ENCODE peak calls at places on chromosomes 4 and X, in seven cellular contexts. One of them, this sample, is unnamed.

GRCh38 chr4:42404001-42404400 is 6.7 kb downstream of the SHISA3 start:
- DNase-seq in NCI-H460: no peak
- DNase-seq in A549: no peak
- DNase-seq in GM10248: no peak
- DNase-seq in HTR-8/SVneo: no peak
- DNase-seq in AG08395: no peak
- DNase-seq in psoas muscle: no peak
- DNase-seq in this sample: no peak

GRCh38 chr4:93996895-93997294 is 168.3 kb downstream of the ATOH1 start:
- DNase-seq in NCI-H460: no peak
- DNase-seq in A549: no peak
- DNase-seq in GM10248: no peak
- DNase-seq in HTR-8/SVneo: no peak
- DNase-seq in AG08395: no peak
- DNase-seq in psoas muscle: no peak
- DNase-seq in this sample: no peak

GRCh38 chrX:12011075-12011474 is 127.2 kb upstream of the FRMPD4 start:
- DNase-seq in NCI-H460: no peak
- DNase-seq in A549: peak; percentile 36
- DNase-seq in GM10248: no peak
- DNase-seq in HTR-8/SVneo: no peak
- DNase-seq in AG08395: no peak
- DNase-seq in psoas muscle: no peak
- DNase-seq in this sample: no peak

GRCh38 chr4:76148142-76148849 is at the start of gene NUP54:
- DNase-seq in NCI-H460: peak; percentile 84
- DNase-seq in A549: peak; percentile 94
- DNase-seq in GM10248: peak; percentile 96
- DNase-seq in HTR-8/SVneo: peak; percentile 75
- DNase-seq in AG08395: peak; percentile 96
- DNase-seq in psoas muscle: peak; percentile 97
- DNase-seq in this sample: peak; percentile 93

GRCh38 chrX:69365349-69365748 is 138.8 kb upstream of the NALF2 start:
- DNase-seq in NCI-H460: no peak
- DNase-seq in A549: no peak
- DNase-seq in GM10248: no peak
- DNase-seq in HTR-8/SVneo: no peak
- DNase-seq in AG08395: no peak
- DNase-seq in psoas muscle: no peak
- DNase-seq in this sample: no peak

GRCh38 chr4:99117876-99118693 is 26.0 kb downstream of the ADH4 start:
- DNase-seq in NCI-H460: no peak
- DNase-seq in A549: peak; percentile 3
- DNase-seq in GM10248: peak; percentile 36
- DNase-seq in HTR-8/SVneo: no peak
- DNase-seq in AG08395: no peak
- DNase-seq in psoas muscle: no peak
- DNase-seq in this sample: no peak

GRCh38 chrX:119826399-119826959 is 26.3 kb downstream of the UPF3B start:
- DNase-seq in NCI-H460: no peak
- DNase-seq in A549: no peak
- DNase-seq in GM10248: peak; percentile 12
- DNase-seq in HTR-8/SVneo: no peak
- DNase-seq in AG08395: no peak
- DNase-seq in psoas muscle: no peak
- DNase-seq in this sample: no peak

GRCh38 chrX:103442536-103442901 is 66.2 kb downstream of the BEX3 start:
- DNase-seq in NCI-H460: no peak
- DNase-seq in A549: no peak
- DNase-seq in GM10248: no peak
- DNase-seq in HTR-8/SVneo: no peak
- DNase-seq in AG08395: no peak
- DNase-seq in psoas muscle: no peak
- DNase-seq in this sample: no peak

GRCh38 chr4:184624972-184625554 is 24.2 kb downstream of the CASP3 start:
- DNase-seq in NCI-H460: no peak
- DNase-seq in A549: no peak
- DNase-seq in GM10248: no peak
- DNase-seq in HTR-8/SVneo: no peak
- DNase-seq in AG08395: no peak
- DNase-seq in psoas muscle: no peak
- DNase-seq in this sample: no peak

GRCh38 chr4:156778606-156779005 is 193.0 kb downstream of the PDGFC start:
- DNase-seq in NCI-H460: no peak
- DNase-seq in A549: peak; percentile 32
- DNase-seq in GM10248: no peak
- DNase-seq in HTR-8/SVneo: no peak
- DNase-seq in AG08395: no peak
- DNase-seq in psoas muscle: no peak
- DNase-seq in this sample: no peak

GRCh38 chr4:26803462-26803861 is 57.2 kb upstream of the STIM2 start:
- DNase-seq in NCI-H460: no peak
- DNase-seq in A549: no peak
- DNase-seq in GM10248: no peak
- DNase-seq in HTR-8/SVneo: no peak
- DNase-seq in AG08395: peak; percentile 43
- DNase-seq in psoas muscle: no peak
- DNase-seq in this sample: no peak

GRCh38 chrX:97401154-97401553 is 517.4 kb downstream of the RPA4 start:
- DNase-seq in NCI-H460: no peak
- DNase-seq in A549: peak; percentile 50
- DNase-seq in GM10248: no peak
- DNase-seq in HTR-8/SVneo: no peak
- DNase-seq in AG08395: no peak
- DNase-seq in psoas muscle: no peak
- DNase-seq in this sample: no peak

GRCh38 chr4:153538408-153539057 is 72.4 kb downstream of the TMEM131L start:
- DNase-seq in NCI-H460: no peak
- DNase-seq in A549: no peak
- DNase-seq in GM10248: no peak
- DNase-seq in HTR-8/SVneo: no peak
- DNase-seq in AG08395: peak; percentile 59
- DNase-seq in psoas muscle: peak; percentile 69
- DNase-seq in this sample: no peak

GRCh38 chr4:1414831-1415680 is 8.8 kb upstream of the NKX1-1 start:
- DNase-seq in NCI-H460: no peak
- DNase-seq in A549: no peak
- DNase-seq in GM10248: no peak
- DNase-seq in HTR-8/SVneo: no peak
- DNase-seq in AG08395: no peak
- DNase-seq in psoas muscle: peak; percentile 42
- DNase-seq in this sample: no peak

GRCh38 chr4:1991596-1992434 is 17.0 kb downstream of the NELFA start:
- DNase-seq in NCI-H460: no peak
- DNase-seq in A549: no peak
- DNase-seq in GM10248: no peak
- DNase-seq in HTR-8/SVneo: no peak
- DNase-seq in AG08395: no peak
- DNase-seq in psoas muscle: peak; percentile 54
- DNase-seq in this sample: no peak

GRCh38 chr4:110417151-110417550 is 58.8 kb upstream of the ENPEP start:
- DNase-seq in NCI-H460: no peak
- DNase-seq in A549: no peak
- DNase-seq in GM10248: no peak
- DNase-seq in HTR-8/SVneo: no peak
- DNase-seq in AG08395: no peak
- DNase-seq in psoas muscle: no peak
- DNase-seq in this sample: no peak

GRCh38 chr4:150976478-150977118 is 38.5 kb downstream of the LRBA start:
- DNase-seq in NCI-H460: no peak
- DNase-seq in A549: peak; percentile 12
- DNase-seq in GM10248: no peak
- DNase-seq in HTR-8/SVneo: no peak
- DNase-seq in AG08395: no peak
- DNase-seq in psoas muscle: no peak
- DNase-seq in this sample: no peak

GRCh38 chr4:80199004-80199579 is 1.8 kb downstream of the PRDM8 start:
- DNase-seq in NCI-H460: no peak
- DNase-seq in A549: no peak
- DNase-seq in GM10248: no peak
- DNase-seq in HTR-8/SVneo: no peak
- DNase-seq in AG08395: no peak
- DNase-seq in psoas muscle: no peak
- DNase-seq in this sample: no peak

GRCh38 chr4:125735107-125735506 is 420.4 kb downstream of the FAT4 start:
- DNase-seq in NCI-H460: peak; percentile 92
- DNase-seq in A549: peak; percentile 83
- DNase-seq in GM10248: no peak
- DNase-seq in HTR-8/SVneo: peak; percentile 64
- DNase-seq in AG08395: peak; percentile 78
- DNase-seq in psoas muscle: no peak
- DNase-seq in this sample: no peak

GRCh38 chr4:119525771-119526712 is 102.6 kb downstream of the PDE5A start:
- DNase-seq in NCI-H460: no peak
- DNase-seq in A549: no peak
- DNase-seq in GM10248: no peak
- DNase-seq in HTR-8/SVneo: no peak
- DNase-seq in AG08395: peak; percentile 14
- DNase-seq in psoas muscle: no peak
- DNase-seq in this sample: no peak

GRCh38 chrX:40177942-40178715 is 80.4 kb upstream of the BCOR start:
- DNase-seq in NCI-H460: no peak
- DNase-seq in A549: no peak
- DNase-seq in GM10248: no peak
- DNase-seq in HTR-8/SVneo: no peak
- DNase-seq in AG08395: no peak
- DNase-seq in psoas muscle: no peak
- DNase-seq in this sample: no peak

GRCh38 chrX:134670241-134670811 is 12.1 kb upstream of the PLAC1 start:
- DNase-seq in NCI-H460: no peak
- DNase-seq in A549: peak; percentile 94
- DNase-seq in GM10248: no peak
- DNase-seq in HTR-8/SVneo: peak; percentile 33
- DNase-seq in AG08395: peak; percentile 76
- DNase-seq in psoas muscle: peak; percentile 55
- DNase-seq in this sample: no peak

GRCh38 chr4:187668683-187669082 is 326.9 kb upstream of the ZFP42 start:
- DNase-seq in NCI-H460: no peak
- DNase-seq in A549: no peak
- DNase-seq in GM10248: no peak
- DNase-seq in HTR-8/SVneo: peak; percentile 43
- DNase-seq in AG08395: peak; percentile 22
- DNase-seq in psoas muscle: no peak
- DNase-seq in this sample: no peak

GRCh38 chr4:83340692-83341343 is 6.2 kb upstream of the HPSE start:
- DNase-seq in NCI-H460: no peak
- DNase-seq in A549: no peak
- DNase-seq in GM10248: no peak
- DNase-seq in HTR-8/SVneo: no peak
- DNase-seq in AG08395: no peak
- DNase-seq in psoas muscle: no peak
- DNase-seq in this sample: peak; percentile 26

GRCh38 chr4:176339936-176340761 is 20.4 kb downstream of the SPCS3 start:
- DNase-seq in NCI-H460: no peak
- DNase-seq in A549: no peak
- DNase-seq in GM10248: no peak
- DNase-seq in HTR-8/SVneo: no peak
- DNase-seq in AG08395: no peak
- DNase-seq in psoas muscle: no peak
- DNase-seq in this sample: no peak

GRCh38 chrX:81003491-81004185 is 194.0 kb upstream of the BRWD3 start:
- DNase-seq in NCI-H460: no peak
- DNase-seq in A549: no peak
- DNase-seq in GM10248: no peak
- DNase-seq in HTR-8/SVneo: no peak
- DNase-seq in AG08395: no peak
- DNase-seq in psoas muscle: no peak
- DNase-seq in this sample: no peak

GRCh38 chr4:52751349-52751911 is at the start of gene ERVMER34-1:
- DNase-seq in NCI-H460: peak; percentile 15
- DNase-seq in A549: peak; percentile 56
- DNase-seq in GM10248: no peak
- DNase-seq in HTR-8/SVneo: peak; percentile 9
- DNase-seq in AG08395: peak; percentile 22
- DNase-seq in psoas muscle: peak; percentile 52
- DNase-seq in this sample: no peak

GRCh38 chr4:76894537-76894936 is 3.4 kb downstream of the SOWAHB start:
- DNase-seq in NCI-H460: no peak
- DNase-seq in A549: no peak
- DNase-seq in GM10248: no peak
- DNase-seq in HTR-8/SVneo: no peak
- DNase-seq in AG08395: no peak
- DNase-seq in psoas muscle: no peak
- DNase-seq in this sample: no peak

GRCh38 chr4:3878678-3879077 is 112.5 kb downstream of the ADRA2C start:
- DNase-seq in NCI-H460: no peak
- DNase-seq in A549: no peak
- DNase-seq in GM10248: no peak
- DNase-seq in HTR-8/SVneo: no peak
- DNase-seq in AG08395: no peak
- DNase-seq in psoas muscle: no peak
- DNase-seq in this sample: no peak

GRCh38 chr4:7638463-7638862 is 203.7 kb upstream of the PSAPL1 start:
- DNase-seq in NCI-H460: no peak
- DNase-seq in A549: no peak
- DNase-seq in GM10248: no peak
- DNase-seq in HTR-8/SVneo: no peak
- DNase-seq in AG08395: no peak
- DNase-seq in psoas muscle: no peak
- DNase-seq in this sample: no peak